ENCODE peak calls at places on chromosomes 4 and X, in six cellular contexts. G is spleen, T is endothelial cell of umbilical vein, Z is breast epithelium, V is IMR-90, Y is HepG2. N is an unnamed sample.

GRCh38 chr4:55498051-55498450 is 48.7 kb downstream of the CLOCK start:
- DNase-seq in G (no peak), V (peak), Z (no peak), Y (no peak), T (no peak), N (no peak)

GRCh38 chr4:183838987-183839712 is 66.0 kb upstream of the STOX2 start:
- DNase-seq in G (no peak), V (peak), Z (no peak), T (peak), Y (no peak), N (no peak)

GRCh38 chrX:49877397-49878101 is 1.7 kb upstream of the USP27X start:
- DNase-seq in Y (peak), Z (no peak), G (no peak), V (no peak), T (no peak), N (no peak)

GRCh38 chrX:19723427-19723826 is 164.0 kb downstream of the SH3KBP1 start:
- DNase-seq in Z (no peak), T (no peak), Y (no peak), G (no peak), V (no peak), N (no peak)

GRCh38 chrX:72238183-72238582 is 644 bp downstream of the ERCC6L start:
- DNase-seq in V (no peak), Z (no peak), T (no peak), G (no peak), Y (no peak), N (no peak)

GRCh38 chr4:152514356-152514755 is 21.5 kb downstream of the FBXW7 start:
- DNase-seq in V (no peak), G (no peak), T (no peak), Y (no peak), Z (no peak), N (no peak)

GRCh38 chr4:124783847-124784246 is 71.3 kb upstream of the ANKRD50 start:
- DNase-seq in V (peak), Z (no peak), T (no peak), Y (no peak), G (no peak), N (no peak)

GRCh38 chr4:29560452-29560851 is 1159.7 kb upstream of the PCDH7 start:
- DNase-seq in G (no peak), V (no peak), Z (no peak), Y (no peak), T (no peak), N (no peak)

GRCh38 chrX:52426810-52427209 is 58.0 kb downstream of the XAGE2 start:
- DNase-seq in Z (no peak), T (no peak), V (no peak), Y (no peak), G (no peak), N (no peak)

GRCh38 chrX:130084651-130085237 is 25.6 kb downstream of the ELF4 start:
- DNase-seq in Y (no peak), Z (no peak), G (no peak), V (no peak), T (no peak), N (no peak)
- TF ChIP-seq POLR2A in Y (no peak), Z (no peak), G (no peak), V (no peak), T (no peak), N (no peak)

DNA sequence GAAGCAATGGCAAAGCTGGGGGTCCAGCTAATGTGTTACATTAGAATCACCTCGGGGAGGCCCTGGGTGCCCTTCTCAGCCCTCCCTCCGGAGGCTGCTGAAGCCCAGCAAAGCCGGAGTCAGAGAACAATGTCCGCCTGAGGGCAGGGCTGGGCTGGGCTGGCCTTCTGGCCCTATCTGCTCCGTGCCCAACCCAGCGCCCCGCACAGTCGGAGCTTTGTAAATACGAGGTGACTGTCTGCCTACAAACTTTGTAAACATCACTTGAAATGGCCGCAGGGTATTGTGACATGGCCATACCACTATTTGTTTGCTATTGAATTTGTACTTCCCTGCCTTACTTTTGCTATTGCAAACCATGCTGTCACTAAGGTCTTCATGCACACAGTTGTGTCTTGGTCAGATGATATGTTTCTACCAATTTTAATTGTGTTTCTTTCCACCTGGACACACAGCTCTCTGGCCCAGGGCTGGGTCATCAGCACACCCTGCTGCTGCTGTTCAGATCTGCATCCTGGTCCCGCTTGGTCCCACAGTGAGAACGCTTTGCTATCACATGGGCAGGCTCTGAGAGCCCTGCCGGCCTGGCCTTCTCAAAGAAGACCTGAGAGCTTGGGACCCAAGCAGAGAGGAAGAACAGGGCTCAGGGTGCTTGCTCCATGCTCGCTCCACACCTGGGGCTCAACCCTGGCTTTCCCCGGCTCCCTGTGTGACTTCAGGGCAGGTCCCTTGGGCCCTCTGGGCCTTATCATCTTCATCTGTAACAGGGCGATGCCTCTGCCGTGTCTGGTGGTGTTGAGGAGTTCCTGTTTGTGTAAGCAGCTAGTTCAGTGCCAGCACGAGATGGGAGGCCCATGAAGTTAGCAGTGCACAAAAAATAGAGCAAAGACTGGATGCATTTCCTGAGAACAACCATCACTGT is 2.2 kb downstream of the S100P start:
- DNase-seq in V (peak), Z (peak), T (no peak), G (peak), Y (peak), N (no peak)
- TF ChIP-seq CTCF in V (no peak), Z (no peak), T (no peak), G (no peak), Y (peak), N (no peak)

DNA sequence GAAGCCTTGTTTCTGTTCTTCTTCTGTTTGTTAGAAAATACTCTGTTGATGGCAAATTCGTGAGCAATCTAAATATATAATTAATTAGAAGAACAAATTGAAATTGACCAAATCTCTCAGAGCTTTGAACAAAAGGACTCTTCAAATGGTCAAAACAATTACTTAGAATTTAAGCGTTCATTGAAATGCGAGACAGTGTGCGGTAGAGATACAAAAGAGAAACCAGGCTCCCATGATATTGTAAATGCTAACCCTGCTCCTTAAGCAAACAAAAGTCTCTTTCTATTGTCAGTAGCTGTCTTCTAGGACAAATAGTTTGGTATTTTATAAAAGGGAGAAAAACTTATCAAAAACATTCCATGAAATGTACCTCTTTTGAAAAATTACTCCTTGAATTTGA is 453.4 kb upstream of the MAGEB2 start:
- DNase-seq in G (no peak), V (no peak), Y (no peak), Z (no peak), T (no peak), N (no peak)
- H3K4me3 ChIP-seq in G (no peak), V (no peak), Y (no peak), Z (no peak), T (no peak), N (no peak)

DNA sequence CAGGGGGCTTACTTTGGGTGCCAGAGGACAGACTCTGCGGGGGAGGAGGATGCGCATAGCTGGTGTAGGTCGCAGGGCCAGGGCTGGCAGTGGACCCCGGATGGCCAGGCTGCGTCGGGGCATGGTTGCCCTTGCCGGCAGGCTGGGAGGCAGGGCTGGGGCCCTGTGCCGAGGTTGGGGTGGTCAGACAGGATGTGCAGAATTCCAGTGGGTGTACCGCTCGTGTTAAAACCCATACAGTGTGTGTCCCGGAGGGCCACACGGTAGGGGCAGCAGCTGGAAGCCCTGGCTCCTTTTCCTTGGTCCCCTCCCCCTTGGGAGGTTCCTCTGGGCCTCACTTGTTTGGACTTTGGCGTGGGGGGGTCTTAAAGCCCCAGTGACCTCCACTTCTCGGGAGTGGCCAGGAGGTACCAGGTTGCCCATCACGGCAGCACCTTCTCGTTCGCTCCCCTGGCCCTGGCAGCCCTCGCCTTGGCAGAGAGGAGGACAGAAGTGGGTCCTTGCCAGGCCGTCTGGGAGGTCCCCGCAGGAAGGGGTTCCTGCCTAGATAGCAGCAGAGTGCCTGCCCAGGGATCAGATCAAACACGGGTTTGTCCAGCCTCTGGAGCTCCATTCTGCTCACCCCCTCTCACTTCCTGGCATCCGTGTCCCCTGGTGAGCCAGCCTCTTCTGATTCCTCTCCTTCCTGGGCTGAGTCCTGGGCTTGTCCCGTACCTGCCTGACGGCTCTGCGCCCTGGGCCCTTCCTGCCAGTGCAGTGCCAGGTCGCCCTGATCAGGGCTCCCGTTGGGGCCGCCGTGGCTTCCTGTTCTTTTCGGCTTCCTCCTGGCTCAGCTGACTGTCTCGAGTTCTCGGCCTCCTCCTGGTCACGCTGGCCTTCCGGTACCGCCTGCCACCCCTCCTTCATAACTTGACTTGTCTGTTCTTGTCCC is 56.7 kb upstream of the HGFAC start:
- DNase-seq in G (peak), V (no peak), Y (peak), Z (peak), T (peak), N (peak)
- TF ChIP-seq POLR2A in G (no peak), V (no peak), Y (peak), Z (peak), T (peak), N (no peak)

N was measured in lower leg skin.